ENCODE peak calls at places on chromosomes 4 and X, in nine cellular contexts. A, N, P, T, F, X, I, G and R are unnamed samples.
A peak's percentile ranks its signal among the peaks of the same experiment; 100 is the strongest.

GRCh38 chrX:63513825-63514574 is 162.9 kb upstream of the SPIN4 start:
- DNase-seq in A (no peak), N (no peak), P (no peak), T (no peak), F (no peak), X (peak; percentile 59), I (no peak), G (no peak), R (peak; percentile 56)

GRCh38 chr4:24674279-24674678 is 89.9 kb upstream of the DHX15 start:
- DNase-seq in A (no peak), N (no peak), P (no peak), T (no peak), F (no peak), X (no peak), I (no peak), G (no peak), R (no peak)

GRCh38 chrX:81957900-81958545 is 756.1 kb downstream of the SH3BGRL start:
- DNase-seq in A (no peak), N (no peak), P (no peak), T (no peak), F (no peak), X (no peak), I (no peak), G (no peak), R (peak; percentile 18)

GRCh38 chr4:17561195-17561909 is 15.6 kb upstream of the LAP3 start:
- DNase-seq in A (no peak), N (no peak), P (no peak), T (no peak), F (no peak), X (peak; percentile 49), I (no peak), G (no peak), R (peak; percentile 76)

GRCh38 chr4:41380758-41381157 is 124.0 kb downstream of the UCHL1 start:
- DNase-seq in A (no peak), N (no peak), P (no peak), T (no peak), F (no peak), X (no peak), I (no peak), G (no peak), R (no peak)

GRCh38 chr4:47482326-47482725 is 2.7 kb upstream of the ATP10D start:
- DNase-seq in A (no peak), N (no peak), P (no peak), T (no peak), F (no peak), X (no peak), I (no peak), G (no peak), R (peak; percentile 85)

GRCh38 chr4:185730387-185730786 is 81.6 kb downstream of the SORBS2 start:
- DNase-seq in A (no peak), N (no peak), P (no peak), T (no peak), F (no peak), X (no peak), I (no peak), G (no peak), R (peak; percentile 53)

GRCh38 chr4:184409911-184410692 is 64.2 kb downstream of the IRF2 start:
- DNase-seq in A (no peak), N (peak; percentile 21), P (no peak), T (no peak), F (no peak), X (no peak), I (no peak), G (no peak), R (no peak)

GRCh38 chr4:51866835-51867234 is 23.9 kb downstream of the DCUN1D4 start:
- DNase-seq in A (no peak), N (no peak), P (no peak), T (no peak), F (no peak), X (no peak), I (no peak), G (no peak), R (no peak)

GRCh38 chr4:6902318-6903042 is 7.1 kb upstream of the TBC1D14 start:
- DNase-seq in A (no peak), N (no peak), P (no peak), T (no peak), F (no peak), X (no peak), I (peak; percentile 25), G (no peak), R (no peak)

GRCh38 chrX:150533863-150534262 is 34.6 kb upstream of the MTM1 start:
- DNase-seq in A (no peak), N (no peak), P (no peak), T (no peak), F (no peak), X (no peak), I (no peak), G (no peak), R (peak; percentile 10)

DNA sequence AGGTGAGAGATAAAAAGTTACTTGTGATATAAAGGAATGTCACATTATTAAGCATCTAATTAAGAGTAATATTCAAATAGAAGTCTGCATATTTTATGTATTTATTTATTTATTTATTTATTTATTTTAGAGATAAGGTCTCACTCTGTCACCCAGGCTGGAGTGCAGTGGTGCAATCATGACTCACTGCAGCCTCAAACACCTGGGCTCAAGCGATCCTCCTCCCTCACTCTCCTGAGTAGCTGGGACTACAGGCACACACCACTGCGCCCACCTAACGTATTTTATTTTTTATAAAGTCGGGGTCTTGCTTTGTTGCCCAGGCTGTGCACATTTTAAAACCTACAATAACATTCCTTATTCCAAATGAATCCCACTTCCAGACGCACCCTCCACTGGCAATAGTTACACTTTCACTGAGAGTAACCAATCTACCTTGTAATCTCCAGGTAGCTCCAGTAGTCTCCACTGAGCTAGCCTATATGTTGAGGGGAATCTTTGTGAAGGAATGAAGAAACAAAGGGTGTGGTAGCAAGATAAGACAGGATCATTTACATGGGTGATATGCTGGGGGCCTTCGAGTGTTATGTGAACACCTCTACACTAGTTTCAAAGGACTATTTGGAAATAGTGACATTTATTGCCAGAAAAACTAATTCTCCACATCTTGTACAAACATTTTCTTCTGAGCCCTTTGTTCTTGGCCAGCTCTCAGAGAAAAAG is 11.9 kb downstream of the SH3D19 start:
- DNase-seq in A (no peak), N (no peak), P (no peak), T (no peak), F (no peak), X (no peak), I (no peak), G (no peak), R (peak; percentile 61)
- TF ChIP-seq CTCF in A (no peak), N (no peak), P (no peak), T (no peak), F (no peak), X (no peak), I (no peak), G (no peak), R (no peak)

GRCh38 chr4:1277667-1278335 is 11.9 kb upstream of the MAEA start:
- DNase-seq in A (no peak), N (no peak), P (no peak), T (no peak), F (no peak), X (no peak), I (no peak), G (no peak), R (no peak)
- TF ChIP-seq CTCF in A (no peak), N (no peak), P (no peak), T (no peak), F (no peak), X (no peak), I (no peak), G (peak; percentile 15), R (peak; percentile 19)

DNA sequence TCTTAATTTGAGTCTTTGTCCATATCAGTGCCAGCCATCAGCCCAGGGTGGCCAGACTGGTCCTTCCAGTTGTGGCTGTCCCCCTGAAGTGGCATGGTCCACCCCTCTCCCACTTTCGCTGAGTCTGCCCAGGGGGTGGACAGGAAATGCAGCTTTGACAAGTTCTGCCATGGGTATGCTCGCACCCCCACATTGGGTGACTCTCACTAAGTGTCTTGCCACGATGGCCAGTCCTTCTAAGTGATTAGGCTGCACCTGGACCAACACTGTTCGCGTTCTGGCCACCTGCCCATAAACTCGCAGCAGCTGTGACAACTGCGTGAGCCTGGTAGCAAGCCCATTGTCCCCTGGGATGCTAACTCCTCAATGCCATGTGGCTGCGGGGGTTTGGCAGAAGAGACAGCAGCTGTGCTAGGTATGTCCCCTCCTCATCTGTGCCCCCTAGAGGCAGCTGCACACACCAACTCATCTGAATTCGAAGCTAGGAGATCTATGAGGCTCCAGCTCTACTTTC is 10.0 kb upstream of the LNX1 start:
- DNase-seq in A (no peak), N (no peak), P (peak; percentile 48), T (no peak), F (peak; percentile 29), X (no peak), I (no peak), G (no peak), R (peak; percentile 66)
- TF ChIP-seq CTCF in A (peak; percentile 13), N (no peak), P (peak; percentile 9), T (no peak), F (no peak), X (no peak), I (no peak), G (no peak), R (peak; percentile 33)

DNA sequence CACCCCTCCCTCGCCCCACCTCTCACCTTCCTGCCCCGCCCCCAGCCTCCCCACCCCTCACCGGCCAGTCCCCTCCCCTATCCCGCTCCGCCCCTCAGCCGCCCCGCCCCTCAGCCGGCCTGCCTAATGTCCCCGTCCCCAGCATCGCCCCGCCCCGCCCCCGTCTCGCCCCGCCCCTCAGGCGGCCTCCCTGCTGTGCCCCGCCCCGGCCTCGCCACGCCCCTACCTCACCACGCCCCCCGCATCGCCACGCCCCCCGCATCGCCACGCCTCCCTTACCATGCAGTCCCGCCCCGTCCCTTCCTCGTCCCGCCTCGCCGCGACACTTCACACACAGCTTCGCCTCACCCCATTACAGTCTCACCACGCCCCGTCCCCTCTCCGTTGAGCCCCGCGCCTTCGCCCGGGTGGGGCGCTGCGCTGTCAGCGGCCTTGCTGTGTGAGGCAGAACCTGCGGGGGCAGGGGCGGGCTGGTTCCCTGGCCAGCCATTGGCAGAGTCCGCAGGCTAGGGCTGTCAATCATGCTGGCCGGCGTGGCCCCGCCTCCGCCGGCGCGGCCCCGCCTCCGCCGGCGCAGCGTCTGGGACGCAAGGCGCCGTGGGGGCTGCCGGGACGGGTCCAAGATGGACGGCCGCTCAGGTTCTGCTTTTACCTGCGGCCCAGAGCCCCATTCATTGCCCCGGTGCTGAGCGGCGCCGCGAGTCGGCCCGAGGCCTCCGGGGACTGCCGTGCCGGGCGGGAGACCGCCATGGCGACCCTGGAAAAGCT is at the start of the genes HTT and HTT-AS:
- DNase-seq in A (peak; percentile 96), N (peak; percentile 98), P (peak; percentile 99), T (peak; percentile 98), F (peak; percentile 97), X (peak; percentile 87), I (peak; percentile 98), G (peak; percentile 91), R (peak; percentile 94)
- TF ChIP-seq CTCF in A (peak; percentile 15), N (peak; percentile 25), P (no peak), T (no peak), F (peak; percentile 9), X (no peak), I (no peak), G (no peak), R (peak; percentile 15)

DNA sequence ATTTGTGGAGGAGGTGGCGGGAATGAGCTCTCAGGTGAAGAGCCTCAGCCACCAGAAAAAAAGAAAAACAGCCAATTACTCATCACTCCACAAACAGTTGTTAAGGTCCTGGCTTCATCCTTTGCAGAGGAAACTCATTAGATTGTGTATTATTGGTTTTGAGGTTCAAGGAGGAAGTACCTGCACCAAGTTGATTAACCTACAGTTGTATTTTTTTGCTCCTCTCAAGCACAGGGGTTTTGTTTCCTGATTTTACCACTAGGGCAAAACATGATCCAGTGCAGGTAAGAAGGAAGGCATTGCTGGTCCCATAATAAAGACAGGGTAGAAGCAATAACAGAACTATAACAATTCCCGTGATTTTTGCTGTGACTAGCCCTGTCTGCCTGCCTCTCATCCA is 84.0 kb upstream of the QRFPR start:
- DNase-seq in A (no peak), N (no peak), P (no peak), T (no peak), F (no peak), X (no peak), I (no peak), G (no peak), R (no peak)
- TF ChIP-seq CTCF in A (no peak), N (no peak), P (no peak), T (no peak), F (no peak), X (no peak), I (no peak), G (no peak), R (peak; percentile 34)